ENCODE peak calls at places on chromosomes 1 and 21, in eight cellular contexts. One of them, this sample, is unnamed.

GRCh38 chr1:37553927-37554808 is at the start of gene SNIP1:
- DNase-seq in left lung: peak; percentile 93
- DNase-seq in mesothelial cell of epicardium: peak; percentile 87
- DNase-seq in esophagus squamous epithelium: peak; percentile 59
- DNase-seq in GM13977: peak; percentile 98
- DNase-seq in lower leg skin: peak; percentile 94
- DNase-seq in endothelial cell of umbilical vein: peak; percentile 93
- DNase-seq in neural crest cell: peak; percentile 77
- DNase-seq in this sample: peak; percentile 88

GRCh38 chr1:110443393-110443918 is 7.5 kb upstream of the PROK1 start:
- DNase-seq in left lung: no peak
- DNase-seq in mesothelial cell of epicardium: no peak
- DNase-seq in neural crest cell: no peak
- DNase-seq in esophagus squamous epithelium: no peak
- DNase-seq in GM13977: no peak
- DNase-seq in endothelial cell of umbilical vein: no peak
- DNase-seq in lower leg skin: no peak
- DNase-seq in this sample: no peak

GRCh38 chr1:218537131-218537904 is 192.2 kb downstream of the TGFB2 start:
- DNase-seq in esophagus squamous epithelium: no peak
- DNase-seq in left lung: no peak
- DNase-seq in mesothelial cell of epicardium: no peak
- DNase-seq in GM13977: no peak
- DNase-seq in endothelial cell of umbilical vein: no peak
- DNase-seq in lower leg skin: no peak
- DNase-seq in neural crest cell: no peak
- DNase-seq in this sample: no peak

GRCh38 chr1:171801395-171801990 is 20.0 kb downstream of the METTL13 start:
- DNase-seq in GM13977: no peak
- DNase-seq in endothelial cell of umbilical vein: peak; percentile 51
- DNase-seq in left lung: no peak
- DNase-seq in esophagus squamous epithelium: no peak
- DNase-seq in neural crest cell: peak; percentile 20
- DNase-seq in lower leg skin: no peak
- DNase-seq in mesothelial cell of epicardium: no peak
- DNase-seq in this sample: no peak

GRCh38 chr1:244598611-244599010 is 54.3 kb upstream of the DESI2 start:
- DNase-seq in left lung: no peak
- DNase-seq in endothelial cell of umbilical vein: no peak
- DNase-seq in esophagus squamous epithelium: no peak
- DNase-seq in neural crest cell: no peak
- DNase-seq in mesothelial cell of epicardium: no peak
- DNase-seq in lower leg skin: no peak
- DNase-seq in GM13977: no peak
- DNase-seq in this sample: no peak

GRCh38 chr1:85342177-85342576 is 65.7 kb upstream of the BCL10 start:
- DNase-seq in GM13977: no peak
- DNase-seq in neural crest cell: no peak
- DNase-seq in esophagus squamous epithelium: no peak
- DNase-seq in mesothelial cell of epicardium: no peak
- DNase-seq in left lung: no peak
- DNase-seq in lower leg skin: no peak
- DNase-seq in endothelial cell of umbilical vein: peak; percentile 77
- DNase-seq in this sample: no peak

GRCh38 chr1:22825790-22826189 is 115.2 kb downstream of the EPHB2 start:
- DNase-seq in endothelial cell of umbilical vein: no peak
- DNase-seq in left lung: no peak
- DNase-seq in mesothelial cell of epicardium: no peak
- DNase-seq in esophagus squamous epithelium: no peak
- DNase-seq in lower leg skin: no peak
- DNase-seq in neural crest cell: no peak
- DNase-seq in GM13977: no peak
- DNase-seq in this sample: no peak

GRCh38 chr1:28104866-28105467 is 16.6 kb upstream of the EYA3 start:
- DNase-seq in left lung: peak; percentile 66
- DNase-seq in esophagus squamous epithelium: no peak
- DNase-seq in GM13977: no peak
- DNase-seq in lower leg skin: no peak
- DNase-seq in endothelial cell of umbilical vein: peak; percentile 45
- DNase-seq in mesothelial cell of epicardium: peak; percentile 34
- DNase-seq in neural crest cell: peak; percentile 8
- DNase-seq in this sample: peak; percentile 45

GRCh38 chr21:41029573-41029972 is 138.4 kb upstream of the BACE2 start:
- DNase-seq in esophagus squamous epithelium: no peak
- DNase-seq in left lung: no peak
- DNase-seq in neural crest cell: no peak
- DNase-seq in lower leg skin: no peak
- DNase-seq in GM13977: no peak
- DNase-seq in mesothelial cell of epicardium: no peak
- DNase-seq in endothelial cell of umbilical vein: no peak
- DNase-seq in this sample: no peak

GRCh38 chr1:81617308-81618027 is 183.3 kb upstream of the ADGRL2 start:
- DNase-seq in neural crest cell: no peak
- DNase-seq in left lung: no peak
- DNase-seq in endothelial cell of umbilical vein: no peak
- DNase-seq in esophagus squamous epithelium: no peak
- DNase-seq in GM13977: no peak
- DNase-seq in mesothelial cell of epicardium: no peak
- DNase-seq in lower leg skin: no peak
- DNase-seq in this sample: no peak

GRCh38 chr1:58809327-58810040 is 25.6 kb upstream of the JUN start:
- DNase-seq in esophagus squamous epithelium: no peak
- DNase-seq in endothelial cell of umbilical vein: peak; percentile 11
- DNase-seq in left lung: peak; percentile 67
- DNase-seq in lower leg skin: peak; percentile 47
- DNase-seq in mesothelial cell of epicardium: no peak
- DNase-seq in GM13977: no peak
- DNase-seq in neural crest cell: no peak
- DNase-seq in this sample: no peak

GRCh38 chr1:150528997-150529396 is 13.4 kb downstream of the FALEC start:
- DNase-seq in neural crest cell: no peak
- DNase-seq in left lung: no peak
- DNase-seq in esophagus squamous epithelium: no peak
- DNase-seq in mesothelial cell of epicardium: no peak
- DNase-seq in endothelial cell of umbilical vein: no peak
- DNase-seq in lower leg skin: no peak
- DNase-seq in GM13977: no peak
- DNase-seq in this sample: no peak

GRCh38 chr1:43879414-43879813 is 54.2 kb upstream of the ARTN start:
- DNase-seq in lower leg skin: no peak
- DNase-seq in endothelial cell of umbilical vein: no peak
- DNase-seq in left lung: no peak
- DNase-seq in GM13977: no peak
- DNase-seq in mesothelial cell of epicardium: no peak
- DNase-seq in neural crest cell: no peak
- DNase-seq in esophagus squamous epithelium: no peak
- DNase-seq in this sample: no peak

GRCh38 chr1:228372183-228373003 is 34.2 kb downstream of the TRIM11 start:
- DNase-seq in mesothelial cell of epicardium: no peak
- DNase-seq in endothelial cell of umbilical vein: no peak
- DNase-seq in lower leg skin: no peak
- DNase-seq in left lung: peak; percentile 48
- DNase-seq in esophagus squamous epithelium: no peak
- DNase-seq in neural crest cell: no peak
- DNase-seq in GM13977: no peak
- DNase-seq in this sample: no peak

GRCh38 chr1:167221126-167221803 is 579 bp downstream of the POU2F1 start:
- DNase-seq in GM13977: peak; percentile 26
- DNase-seq in mesothelial cell of epicardium: peak; percentile 68
- DNase-seq in endothelial cell of umbilical vein: peak; percentile 7
- DNase-seq in left lung: no peak
- DNase-seq in neural crest cell: peak; percentile 49
- DNase-seq in esophagus squamous epithelium: no peak
- DNase-seq in lower leg skin: peak; percentile 16
- DNase-seq in this sample: peak; percentile 75

DNA sequence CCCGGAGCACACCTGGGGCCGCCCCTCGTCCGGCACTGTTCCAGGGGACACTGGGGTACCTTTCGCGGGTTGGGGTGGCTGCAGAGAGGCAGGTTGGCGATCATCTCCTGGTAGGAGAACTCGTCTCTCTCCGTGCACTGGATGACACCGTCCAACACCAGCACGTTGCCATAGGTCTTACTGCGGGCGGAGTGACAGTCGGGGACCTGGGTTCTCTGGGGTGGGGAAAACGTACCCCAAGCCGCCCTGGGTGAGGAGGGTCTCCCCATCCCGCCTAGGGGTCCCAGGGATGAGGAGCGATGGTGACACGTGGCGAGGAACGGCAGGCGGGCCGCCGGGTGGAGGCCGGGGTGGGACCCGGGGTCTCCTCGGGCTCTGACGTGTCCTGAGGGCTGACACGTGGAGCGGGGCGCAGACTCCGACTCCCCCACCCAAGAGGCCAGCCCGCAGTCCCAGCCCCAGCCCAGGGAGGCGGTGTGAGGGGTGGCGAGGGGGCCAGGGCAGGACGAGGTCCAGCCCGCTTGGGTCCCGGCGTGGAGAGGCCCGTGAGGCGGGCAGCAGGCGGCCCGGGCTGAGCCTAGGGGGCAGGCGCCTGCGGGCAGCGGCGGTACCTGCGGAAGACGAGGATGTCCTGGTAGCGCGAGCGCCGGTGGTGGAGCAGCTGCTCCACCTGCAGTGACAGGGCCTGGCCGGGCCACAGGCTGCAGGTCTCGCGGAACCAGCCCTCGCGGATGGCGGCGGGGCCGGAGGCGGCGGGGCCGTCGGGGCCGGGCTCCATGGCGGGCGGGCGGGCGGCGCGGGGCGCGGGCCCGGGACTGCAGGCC is 440 bp downstream of the SRM start:
- DNase-seq in mesothelial cell of epicardium: peak; percentile 48
- DNase-seq in neural crest cell: peak; percentile 26
- DNase-seq in lower leg skin: no peak
- DNase-seq in left lung: no peak
- DNase-seq in esophagus squamous epithelium: no peak
- DNase-seq in GM13977: no peak
- DNase-seq in endothelial cell of umbilical vein: peak; percentile 33
- DNase-seq in this sample: no peak
- TF ChIP-seq CTCF in mesothelial cell of epicardium: no peak
- TF ChIP-seq CTCF in neural crest cell: no peak
- TF ChIP-seq CTCF in lower leg skin: no peak
- TF ChIP-seq CTCF in left lung: no peak
- TF ChIP-seq CTCF in esophagus squamous epithelium: no peak
- TF ChIP-seq CTCF in GM13977: no peak
- TF ChIP-seq CTCF in endothelial cell of umbilical vein: peak; percentile 15
- TF ChIP-seq CTCF in this sample: no peak

GRCh38 chr1:46445773-46446256 is 43.8 kb upstream of the DMBX1 start:
- DNase-seq in endothelial cell of umbilical vein: no peak
- DNase-seq in esophagus squamous epithelium: no peak
- DNase-seq in neural crest cell: no peak
- DNase-seq in left lung: no peak
- DNase-seq in lower leg skin: no peak
- DNase-seq in mesothelial cell of epicardium: no peak
- DNase-seq in GM13977: no peak
- DNase-seq in this sample: no peak
- TF ChIP-seq CTCF in endothelial cell of umbilical vein: peak; percentile 1
- TF ChIP-seq CTCF in esophagus squamous epithelium: no peak
- TF ChIP-seq CTCF in neural crest cell: no peak
- TF ChIP-seq CTCF in left lung: no peak
- TF ChIP-seq CTCF in lower leg skin: no peak
- TF ChIP-seq CTCF in mesothelial cell of epicardium: no peak
- TF ChIP-seq CTCF in GM13977: no peak
- TF ChIP-seq CTCF in this sample: no peak

DNA sequence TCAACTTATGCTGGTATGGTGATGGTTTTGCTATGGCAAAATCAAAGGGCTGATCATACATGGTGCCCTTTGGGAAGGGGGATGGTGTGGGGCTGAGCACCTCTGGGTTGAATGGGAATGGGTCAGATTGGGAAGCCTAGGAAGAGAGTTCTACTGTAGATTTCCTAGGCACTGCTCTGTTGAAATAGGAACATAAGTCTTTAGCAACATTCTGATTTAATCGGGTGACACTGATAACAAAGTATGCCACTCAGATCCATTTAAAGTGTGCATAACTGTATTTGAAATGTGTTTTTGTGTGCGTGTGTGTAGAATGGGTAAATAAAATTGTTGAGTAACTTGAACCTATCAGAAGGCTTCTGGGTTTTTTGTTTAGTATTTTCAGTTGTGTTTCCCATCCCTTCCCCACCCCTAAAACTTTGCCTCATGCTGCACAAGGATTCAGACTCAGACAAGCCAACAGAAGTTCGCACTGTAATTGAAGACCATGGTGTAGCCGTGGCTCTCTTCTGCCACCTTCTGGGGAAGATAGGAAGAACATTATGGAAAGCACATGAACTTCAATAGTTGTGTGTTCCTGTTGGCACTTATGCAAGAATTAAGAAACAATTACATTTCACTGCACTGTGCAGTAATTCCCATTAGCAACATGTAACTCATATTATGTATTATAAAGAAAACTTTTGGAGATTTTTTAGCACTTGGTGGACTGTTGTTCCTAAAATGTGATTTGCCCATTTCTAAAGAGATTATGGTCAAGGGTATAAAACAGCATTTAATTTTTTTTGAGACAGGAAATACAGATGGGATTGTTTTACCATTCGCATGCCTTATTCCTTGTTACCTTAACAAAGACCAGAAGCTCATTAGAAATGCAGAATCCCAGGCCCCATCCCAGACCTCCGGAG is 10.9 kb upstream of the C4BPB start:
- DNase-seq in endothelial cell of umbilical vein: peak; percentile 85
- DNase-seq in left lung: peak; percentile 49
- DNase-seq in mesothelial cell of epicardium: peak; percentile 67
- DNase-seq in neural crest cell: peak; percentile 67
- DNase-seq in lower leg skin: peak; percentile 83
- DNase-seq in esophagus squamous epithelium: no peak
- DNase-seq in GM13977: peak; percentile 60
- DNase-seq in this sample: no peak
- TF ChIP-seq CTCF in endothelial cell of umbilical vein: peak; percentile 75
- TF ChIP-seq CTCF in left lung: peak; percentile 82
- TF ChIP-seq CTCF in mesothelial cell of epicardium: peak; percentile 71
- TF ChIP-seq CTCF in neural crest cell: peak; percentile 93
- TF ChIP-seq CTCF in lower leg skin: peak; percentile 57
- TF ChIP-seq CTCF in esophagus squamous epithelium: peak; percentile 89
- TF ChIP-seq CTCF in GM13977: peak; percentile 83
- TF ChIP-seq CTCF in this sample: peak; percentile 91

DNA sequence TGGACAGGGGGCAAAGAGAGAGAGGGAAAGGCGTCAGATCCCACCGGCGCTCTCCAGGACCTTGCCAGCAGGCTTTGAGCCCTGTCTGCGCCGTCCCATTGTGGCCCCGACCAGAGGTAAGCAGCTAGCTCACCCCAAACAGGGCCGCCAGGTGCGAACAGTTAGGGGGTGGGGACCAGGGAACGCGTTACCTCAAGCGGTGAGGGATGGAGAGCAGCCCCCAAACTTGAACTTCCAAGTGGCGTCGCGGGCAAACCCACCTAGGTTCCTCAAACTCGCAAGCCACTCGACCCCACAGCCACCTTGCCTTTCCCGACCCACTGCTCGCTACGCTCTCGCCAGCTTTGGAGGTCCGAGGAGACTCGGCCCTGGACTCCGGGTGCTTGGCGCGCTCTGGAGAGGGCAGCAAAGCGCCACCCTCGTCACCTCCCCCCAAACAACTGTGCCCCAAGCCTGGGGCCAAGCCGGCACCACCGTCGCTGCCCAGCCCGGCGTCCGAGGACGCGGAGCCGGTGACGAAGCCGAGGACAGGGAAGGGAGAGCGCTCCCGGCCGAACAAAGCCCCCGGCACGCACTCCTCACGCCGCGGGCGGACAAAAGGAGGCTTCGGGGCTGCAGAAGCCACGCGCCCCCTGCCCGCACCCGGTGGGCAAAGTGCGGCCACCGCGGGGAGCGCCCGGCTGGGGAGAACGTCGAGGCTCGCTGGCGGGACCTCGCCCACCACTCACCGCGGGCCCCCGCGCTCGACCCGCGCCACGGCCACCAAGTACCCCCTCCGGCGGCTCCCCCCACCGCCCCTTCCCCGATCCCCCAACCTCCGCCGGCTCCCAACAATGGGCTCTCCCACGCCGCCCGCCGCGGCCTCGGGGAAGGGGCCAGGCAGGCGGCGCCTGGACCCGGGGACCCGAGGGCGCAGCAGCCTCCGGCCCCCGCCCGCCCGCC is 984 bp downstream of the SSBP3 start:
- DNase-seq in endothelial cell of umbilical vein: peak; percentile 30
- DNase-seq in left lung: peak; percentile 54
- DNase-seq in esophagus squamous epithelium: no peak
- DNase-seq in GM13977: no peak
- DNase-seq in mesothelial cell of epicardium: no peak
- DNase-seq in lower leg skin: no peak
- DNase-seq in neural crest cell: peak; percentile 31
- DNase-seq in this sample: no peak
- TF ChIP-seq CTCF in endothelial cell of umbilical vein: peak; percentile 5
- TF ChIP-seq CTCF in left lung: no peak
- TF ChIP-seq CTCF in esophagus squamous epithelium: no peak
- TF ChIP-seq CTCF in GM13977: no peak
- TF ChIP-seq CTCF in mesothelial cell of epicardium: no peak
- TF ChIP-seq CTCF in lower leg skin: no peak
- TF ChIP-seq CTCF in neural crest cell: peak; percentile 10
- TF ChIP-seq CTCF in this sample: peak; percentile 15

This sample was measured in type B pancreatic cell.